ENCODE peak calls at places on chromosomes 13 and 19, in seven cellular contexts. N is mammary epithelial cell, I is HepG2, J is neural progenitor cell, X is endothelial cell of umbilical vein, R is K562, H is GM23248. P is an unnamed sample.

GRCh38 chr13:31149604-31150003 is 12.1 kb downstream of the HSPH1 start:
- DNase-seq in N (no peak), I (no peak), J (no peak), X (no peak), R (no peak), H (no peak), P (no peak)

GRCh38 chr13:74070065-74070464 is 64.1 kb downstream of the KLF12 start:
- DNase-seq in N (no peak), I (no peak), J (no peak), X (no peak), R (no peak), H (no peak), P (no peak)

GRCh38 chr19:38386300-38386967 is 1.4 kb downstream of the GGN start:
- DNase-seq in N (no peak), I (no peak), J (peak; percentile 50), X (no peak), R (peak; percentile 48), H (no peak), P (peak; percentile 26)

GRCh38 chr13:100789968-100790367 is 115.4 kb upstream of the TMTC4 start:
- DNase-seq in N (no peak), I (no peak), J (no peak), X (no peak), R (no peak), H (peak; percentile 11), P (no peak)

GRCh38 chr13:34156841-34157365 is 339.0 kb downstream of the RFC3 start:
- DNase-seq in N (peak; percentile 97), I (peak; percentile 72), J (no peak), X (peak; percentile 99), R (no peak), H (peak; percentile 98), P (peak; percentile 93)

GRCh38 chr13:108915634-108916497 is 286.5 kb downstream of the MYO16 start:
- DNase-seq in N (peak; percentile 94), I (peak; percentile 91), J (no peak), X (peak; percentile 97), R (peak; percentile 56), H (peak; percentile 72), P (peak; percentile 94)

GRCh38 chr13:99288069-99288468 is 19.1 kb downstream of the GPR183 start:
- DNase-seq in N (no peak), I (no peak), J (no peak), X (no peak), R (no peak), H (no peak), P (no peak)

GRCh38 chr19:54168174-54168917 is 4.6 kb downstream of the TMC4 start:
- DNase-seq in N (peak; percentile 67), I (peak; percentile 71), J (peak; percentile 91), X (peak; percentile 82), R (peak; percentile 86), H (peak; percentile 89), P (peak; percentile 95)

GRCh38 chr13:38350114-38350617 is 515 bp downstream of the UFM1 start:
- DNase-seq in N (peak; percentile 68), I (peak; percentile 49), J (peak; percentile 61), X (no peak), R (peak; percentile 11), H (peak; percentile 80), P (peak; percentile 78)

GRCh38 chr13:36026556-36026955 is 104.6 kb downstream of the DCLK1 start:
- DNase-seq in N (no peak), I (no peak), J (no peak), X (no peak), R (no peak), H (peak; percentile 13), P (no peak)

GRCh38 chr13:72864142-72865035 is 82.5 kb downstream of the PIBF1 start:
- DNase-seq in N (no peak), I (no peak), J (no peak), X (no peak), R (no peak), H (peak; percentile 75), P (peak; percentile 10)

GRCh38 chr19:13652810-13653590 is 111.3 kb upstream of the MRI1 start:
- DNase-seq in N (no peak), I (no peak), J (no peak), X (no peak), R (no peak), H (no peak), P (no peak)

GRCh38 chr13:43058836-43059235 is 35.5 kb downstream of the DNAJC15 start:
- DNase-seq in N (no peak), I (no peak), J (no peak), X (peak; percentile 56), R (no peak), H (no peak), P (no peak)

GRCh38 chr13:43054803-43055802 is 31.7 kb downstream of the DNAJC15 start:
- DNase-seq in N (peak; percentile 32), I (peak; percentile 75), J (peak; percentile 86), X (peak; percentile 69), R (no peak), H (peak; percentile 61), P (peak; percentile 76)

GRCh38 chr13:43061496-43062280 is 38.3 kb downstream of the DNAJC15 start:
- DNase-seq in N (peak; percentile 14), I (no peak), J (no peak), X (no peak), R (no peak), H (no peak), P (no peak)

GRCh38 chr13:43057653-43058317 is 34.4 kb downstream of the DNAJC15 start:
- DNase-seq in N (no peak), I (peak; percentile 97), J (peak; percentile 35), X (peak; percentile 39), R (no peak), H (no peak), P (no peak)

GRCh38 chr13:43058318-43058674 is 34.9 kb downstream of the DNAJC15 start:
- DNase-seq in N (peak; percentile 92), I (peak; percentile 46), J (no peak), X (no peak), R (no peak), H (peak; percentile 93), P (peak; percentile 39)
- H3K4me1 ChIP-seq in N (peaks cover 54% of the 10 kb centered on the region), I (peaks cover 66% of the 10 kb centered on the region), J (peaks cover 60% of the 10 kb centered on the region), X (peaks cover 29% of the 10 kb centered on the region), R (no peaks in the 10 kb centered on the region), H (peaks cover 39% of the 10 kb centered on the region), P (peaks cover 36% of the 10 kb centered on the region)

DNA sequence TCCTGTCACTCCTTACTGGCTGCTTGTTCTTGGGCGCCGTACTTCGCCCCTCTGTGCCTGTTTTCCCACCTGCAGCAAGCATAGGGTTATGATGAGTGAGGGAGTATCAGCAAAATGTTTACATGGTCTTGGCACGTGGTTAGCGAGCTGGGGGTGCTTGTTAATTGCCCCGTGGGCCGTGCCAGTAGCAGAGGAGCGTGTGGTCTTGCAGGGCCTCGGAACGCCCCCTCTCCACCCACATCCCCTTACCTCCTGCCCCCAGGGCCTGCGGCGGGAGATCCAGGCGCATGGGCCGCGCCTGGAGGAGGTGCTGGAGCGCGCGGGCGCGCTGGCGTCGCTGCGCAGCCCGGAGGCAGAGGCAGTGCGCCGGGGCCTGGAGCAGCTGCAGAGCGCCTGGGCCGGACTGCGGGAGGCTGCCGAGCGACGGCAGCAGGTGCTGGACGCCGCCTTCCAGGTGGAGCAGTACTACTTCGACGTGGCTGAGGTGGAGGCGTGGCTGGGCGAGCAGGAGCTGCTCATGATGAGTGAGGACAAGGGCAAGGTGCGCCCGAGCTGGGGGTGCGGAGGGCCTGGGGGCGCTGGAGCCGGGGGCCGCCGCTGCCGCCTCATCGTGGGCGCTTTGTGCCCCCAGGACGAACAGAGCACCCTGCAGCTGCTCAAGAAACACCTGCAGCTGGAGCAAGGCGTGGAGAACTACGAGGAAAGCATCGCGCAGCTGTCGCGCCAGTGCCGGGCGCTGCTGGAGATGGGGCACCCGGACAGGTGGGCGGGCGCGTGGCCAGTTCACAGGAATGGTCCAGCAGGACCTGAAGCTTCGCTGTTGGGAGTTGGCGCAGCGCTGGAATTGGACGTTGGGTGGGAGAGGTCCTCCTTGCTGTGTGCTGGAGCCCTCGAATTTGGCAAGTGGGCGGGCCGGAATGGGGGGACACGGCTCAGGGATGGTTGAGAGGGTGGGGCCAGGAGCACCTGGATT is 22.5 kb upstream of the SHKBP1 start:
- DNase-seq in N (peak; percentile 12), I (no peak), J (peak; percentile 72), X (no peak), R (no peak), H (no peak), P (no peak)
- TF ChIP-seq EZH2 in N (no peak), I (no peak), J (peak; percentile 68), X (no peak), R (no peak), H (no peak), P (no peak)

GRCh38 chr19:1840541-1841115 is 7.7 kb downstream of the REXO1 start:
- DNase-seq in N (no peak), I (peak; percentile 53), J (peak; percentile 58), X (peak; percentile 27), R (peak; percentile 59), H (no peak), P (no peak)
- H3K4me1 ChIP-seq in N (peaks cover 31% of the 10 kb centered on the region), I (peaks cover 55% of the 10 kb centered on the region), J (peaks cover 5% of the 10 kb centered on the region), X (peaks cover 16% of the 10 kb centered on the region), R (peaks cover 48% of the 10 kb centered on the region), H (no peaks in the 10 kb centered on the region), P (no peaks in the 10 kb centered on the region)

GRCh38 chr19:18488403-18488723 is 33.5 kb downstream of the ELL start:
- DNase-seq in N (peak; percentile 35), I (no peak), J (no peak), X (no peak), R (no peak), H (peak; percentile 80), P (no peak)
- TF ChIP-seq EZH2 in N (no peak), I (no peak), J (no peak), X (no peak), R (no peak), H (no peak), P (no peak)

GRCh38 chr13:28485551-28485950 is 9.4 kb downstream of the FLT1 start:
- DNase-seq in N (no peak), I (no peak), J (no peak), X (no peak), R (no peak), H (no peak), P (no peak)
- H3K4me1 ChIP-seq in N (no peaks in the 10 kb centered on the region), I (no peaks in the 10 kb centered on the region), J (no peaks in the 10 kb centered on the region), X (peaks cover 25% of the 10 kb centered on the region), R (no peaks in the 10 kb centered on the region), H (no peaks in the 10 kb centered on the region), P (no peaks in the 10 kb centered on the region)

GRCh38 chr13:96994030-96994848 is at the start of gene OXGR1:
- DNase-seq in N (no peak), I (no peak), J (peak; percentile 36), X (no peak), R (peak; percentile 5), H (peak; percentile 14), P (no peak)
- TF ChIP-seq EZH2 in N (no peak), I (no peak), J (peak; percentile 42), X (peak; percentile 63), R (no peak), H (no peak), P (no peak)

P was measured in hepatocyte.